ENCODE peak calls at places on chromosomes 2 and 18, in four cellular contexts. P is activated gamma-delta T cell treated with Interleukin-2 at 50 U/mL for 16 hours, W is Calu3, K is hippocampal formation. M is an unnamed sample.

GRCh38 chr2:38039511-38039910 is 36.4 kb downstream of the CYP1B1 start:
- DNase-seq in W (no peak), K (no peak), P (no peak), M (peak)

GRCh38 chr2:12318427-12319057 is 398.2 kb upstream of the TRIB2 start:
- DNase-seq in K (no peak), P (no peak), W (no peak), M (peak)

GRCh38 chr18:61398961-61399632 is 65.9 kb downstream of the CDH20 start:
- DNase-seq in P (no peak), K (no peak), W (no peak), M (no peak)

GRCh38 chr2:9258953-9259399 is 52.4 kb downstream of the ASAP2 start:
- DNase-seq in W (no peak), P (no peak), K (peak), M (no peak)

GRCh38 chr2:153487482-153487881 is 8.9 kb upstream of the RPRM start:
- DNase-seq in W (no peak), K (no peak), P (no peak), M (no peak)

GRCh38 chr2:197309369-197310231 is 980 bp downstream of the ANKRD44 start:
- DNase-seq in W (no peak), K (peak), P (peak), M (no peak)

GRCh38 chr2:63059434-63060078 is 8.9 kb downstream of the OTX1 start:
- DNase-seq in W (peak), K (no peak), P (no peak), M (no peak)

GRCh38 chr18:66497351-66497750 is 106.5 kb downstream of the CDH19 start:
- DNase-seq in W (no peak), P (no peak), K (no peak), M (no peak)

GRCh38 chr2:213252206-213252605 is 32.1 kb upstream of the SPAG16 start:
- DNase-seq in W (no peak), P (no peak), K (peak), M (no peak)

M was measured in putamen.